ENCODE peak calls at places on chromosomes 7 and 10, in six cellular contexts. P, I, Q, Y, L and V are unnamed samples.

GRCh38 chr7:134165266-134165665 is 38.1 kb downstream of the LRGUK start:
- DNase-seq in P (no peak), I (no peak), Q (no peak), Y (no peak), L (no peak), V (no peak)

GRCh38 chr7:98240961-98241673 is 10.9 kb downstream of the TECPR1 start:
- DNase-seq in P (peak), I (peak), Q (peak), Y (peak), L (peak), V (peak)

GRCh38 chr7:84209006-84209405 is 14.4 kb upstream of the SEMA3A start:
- DNase-seq in P (no peak), I (no peak), Q (no peak), Y (no peak), L (no peak), V (no peak)

GRCh38 chr7:150801242-150801945 is 825 bp downstream of the TMEM176A start:
- DNase-seq in P (no peak), I (no peak), Q (no peak), Y (no peak), L (no peak), V (no peak)

GRCh38 chr7:135728136-135728669 is at the start of gene SLC13A4:
- DNase-seq in P (no peak), I (no peak), Q (no peak), Y (peak), L (no peak), V (no peak)

GRCh38 chr7:128110641-128111365 is 79.6 kb upstream of the LRRC4 start:
- DNase-seq in P (no peak), I (no peak), Q (no peak), Y (no peak), L (no peak), V (no peak)

GRCh38 chr10:60848680-60849079 is 70.4 kb downstream of the CDK1 start:
- DNase-seq in P (no peak), I (no peak), Q (no peak), Y (no peak), L (peak), V (no peak)

GRCh38 chr10:26755443-26755903 is 58.0 kb downstream of the PDSS1 start:
- DNase-seq in P (peak), I (no peak), Q (peak), Y (no peak), L (no peak), V (peak)

GRCh38 chr10:53980210-53980609 is 820.8 kb downstream of the PCDH15 start:
- DNase-seq in P (no peak), I (no peak), Q (no peak), Y (no peak), L (no peak), V (no peak)

GRCh38 chr10:51063166-51063565 is 11.1 kb upstream of the PRKG1 start:
- DNase-seq in P (no peak), I (no peak), Q (no peak), Y (no peak), L (no peak), V (no peak)

GRCh38 chr10:118980870-118981269 is 48.6 kb upstream of the NANOS1 start:
- DNase-seq in P (no peak), I (no peak), Q (no peak), Y (no peak), L (no peak), V (no peak)

GRCh38 chr7:44460325-44460724 is 30.1 kb downstream of the NUDCD3 start:
- DNase-seq in P (no peak), I (no peak), Q (peak), Y (no peak), L (no peak), V (peak)

GRCh38 chr10:78462728-78463228 is 429.1 kb downstream of the RPS24 start:
- DNase-seq in P (no peak), I (no peak), Q (no peak), Y (no peak), L (no peak), V (no peak)

GRCh38 chr7:138126928-138127327 is 50.7 kb downstream of the AKR1D1 start:
- DNase-seq in P (no peak), I (no peak), Q (no peak), Y (no peak), L (no peak), V (no peak)

GRCh38 chr10:46514431-46514861 is 42.0 kb downstream of the GPRIN2 start:
- DNase-seq in P (no peak), I (peak), Q (no peak), Y (peak), L (no peak), V (no peak)

GRCh38 chr10:131814567-131815290 is 86.1 kb upstream of the PPP2R2D start:
- DNase-seq in P (no peak), I (peak), Q (no peak), Y (no peak), L (no peak), V (no peak)